ENCODE peak calls at places on chromosomes 5 and 9, in eight cellular contexts. One of them, this sample, is unnamed.

GRCh38 chr9:7802666-7803065 is 3.1 kb upstream of the DMAC1 start:
- DNase-seq in fibroblast of villous mesenchyme: no peak
- DNase-seq in transverse colon: no peak
- DNase-seq in neural progenitor cell: no peak
- DNase-seq in cardiac muscle cell: peak
- DNase-seq in cardiac fibroblast: no peak
- DNase-seq in stomach: no peak
- DNase-seq in brain microvascular endothelial cell: no peak
- DNase-seq in this sample: peak

GRCh38 chr9:69093471-69094103 is 58.0 kb downstream of the FXN start:
- DNase-seq in fibroblast of villous mesenchyme: no peak
- DNase-seq in transverse colon: no peak
- DNase-seq in neural progenitor cell: no peak
- DNase-seq in cardiac muscle cell: no peak
- DNase-seq in cardiac fibroblast: no peak
- DNase-seq in stomach: no peak
- DNase-seq in brain microvascular endothelial cell: no peak
- DNase-seq in this sample: no peak

GRCh38 chr9:135062254-135062653 is 25.2 kb upstream of the OLFM1 start:
- DNase-seq in fibroblast of villous mesenchyme: no peak
- DNase-seq in transverse colon: no peak
- DNase-seq in neural progenitor cell: no peak
- DNase-seq in cardiac muscle cell: no peak
- DNase-seq in cardiac fibroblast: no peak
- DNase-seq in stomach: no peak
- DNase-seq in brain microvascular endothelial cell: no peak
- DNase-seq in this sample: no peak

GRCh38 chr5:149728303-149728702 is 1.8 kb upstream of the PPARGC1B start:
- DNase-seq in fibroblast of villous mesenchyme: no peak
- DNase-seq in transverse colon: peak
- DNase-seq in neural progenitor cell: peak
- DNase-seq in cardiac muscle cell: peak
- DNase-seq in cardiac fibroblast: no peak
- DNase-seq in stomach: peak
- DNase-seq in brain microvascular endothelial cell: no peak
- DNase-seq in this sample: no peak

GRCh38 chr5:139091439-139092156 is 106.6 kb downstream of the SIL1 start:
- DNase-seq in fibroblast of villous mesenchyme: peak
- DNase-seq in transverse colon: peak
- DNase-seq in neural progenitor cell: peak
- DNase-seq in cardiac muscle cell: peak
- DNase-seq in cardiac fibroblast: peak
- DNase-seq in stomach: no peak
- DNase-seq in brain microvascular endothelial cell: no peak
- DNase-seq in this sample: no peak

GRCh38 chr5:143968071-143968878 is 156.3 kb downstream of the HMHB1 start:
- DNase-seq in fibroblast of villous mesenchyme: peak
- DNase-seq in transverse colon: no peak
- DNase-seq in neural progenitor cell: peak
- DNase-seq in cardiac muscle cell: peak
- DNase-seq in cardiac fibroblast: peak
- DNase-seq in stomach: no peak
- DNase-seq in brain microvascular endothelial cell: peak
- DNase-seq in this sample: peak

GRCh38 chr5:132056610-132057497 is 3.6 kb upstream of the IL3 start:
- DNase-seq in fibroblast of villous mesenchyme: no peak
- DNase-seq in transverse colon: peak
- DNase-seq in neural progenitor cell: no peak
- DNase-seq in cardiac muscle cell: no peak
- DNase-seq in cardiac fibroblast: no peak
- DNase-seq in stomach: peak
- DNase-seq in brain microvascular endothelial cell: no peak
- DNase-seq in this sample: no peak

GRCh38 chr9:32968101-32969011 is 33.1 kb downstream of the APTX start:
- DNase-seq in fibroblast of villous mesenchyme: peak
- DNase-seq in transverse colon: peak
- DNase-seq in neural progenitor cell: peak
- DNase-seq in cardiac muscle cell: peak
- DNase-seq in cardiac fibroblast: peak
- DNase-seq in stomach: peak
- DNase-seq in brain microvascular endothelial cell: peak
- DNase-seq in this sample: peak

GRCh38 chr5:76804266-76804665 is 14.6 kb upstream of the F2RL1 start:
- DNase-seq in fibroblast of villous mesenchyme: no peak
- DNase-seq in transverse colon: no peak
- DNase-seq in neural progenitor cell: no peak
- DNase-seq in cardiac muscle cell: no peak
- DNase-seq in cardiac fibroblast: peak
- DNase-seq in stomach: no peak
- DNase-seq in brain microvascular endothelial cell: peak
- DNase-seq in this sample: no peak

GRCh38 chr5:61504143-61504542 is 172.1 kb downstream of the ZSWIM6 start:
- DNase-seq in fibroblast of villous mesenchyme: no peak
- DNase-seq in transverse colon: no peak
- DNase-seq in neural progenitor cell: no peak
- DNase-seq in cardiac muscle cell: no peak
- DNase-seq in cardiac fibroblast: no peak
- DNase-seq in stomach: no peak
- DNase-seq in brain microvascular endothelial cell: no peak
- DNase-seq in this sample: no peak

GRCh38 chr5:949275-949543 is 56.5 kb downstream of the TRIP13 start:
- DNase-seq in fibroblast of villous mesenchyme: no peak
- DNase-seq in transverse colon: no peak
- DNase-seq in neural progenitor cell: no peak
- DNase-seq in cardiac muscle cell: no peak
- DNase-seq in cardiac fibroblast: no peak
- DNase-seq in stomach: no peak
- DNase-seq in brain microvascular endothelial cell: no peak
- DNase-seq in this sample: no peak

GRCh38 chr5:163106098-163106497 is 331.3 kb upstream of the CCNG1 start:
- DNase-seq in fibroblast of villous mesenchyme: no peak
- DNase-seq in transverse colon: no peak
- DNase-seq in neural progenitor cell: no peak
- DNase-seq in cardiac muscle cell: no peak
- DNase-seq in cardiac fibroblast: no peak
- DNase-seq in stomach: no peak
- DNase-seq in brain microvascular endothelial cell: no peak
- DNase-seq in this sample: no peak

GRCh38 chr9:99285965-99286364 is 63.9 kb downstream of the SEC61B start:
- DNase-seq in fibroblast of villous mesenchyme: no peak
- DNase-seq in transverse colon: no peak
- DNase-seq in neural progenitor cell: no peak
- DNase-seq in cardiac muscle cell: no peak
- DNase-seq in cardiac fibroblast: no peak
- DNase-seq in stomach: no peak
- DNase-seq in brain microvascular endothelial cell: no peak
- DNase-seq in this sample: no peak

GRCh38 chr9:131697097-131697496 is 42.8 kb downstream of the RAPGEF1 start:
- DNase-seq in fibroblast of villous mesenchyme: peak
- DNase-seq in transverse colon: no peak
- DNase-seq in neural progenitor cell: no peak
- DNase-seq in cardiac muscle cell: peak
- DNase-seq in cardiac fibroblast: peak
- DNase-seq in stomach: peak
- DNase-seq in brain microvascular endothelial cell: no peak
- DNase-seq in this sample: peak
- TF ChIP-seq CTCF in fibroblast of villous mesenchyme: peak
- TF ChIP-seq CTCF in transverse colon: no peak
- TF ChIP-seq CTCF in neural progenitor cell: peak
- TF ChIP-seq CTCF in cardiac muscle cell: peak
- TF ChIP-seq CTCF in cardiac fibroblast: peak
- TF ChIP-seq CTCF in stomach: no peak
- TF ChIP-seq CTCF in brain microvascular endothelial cell: peak
- TF ChIP-seq CTCF in this sample: no peak

DNA sequence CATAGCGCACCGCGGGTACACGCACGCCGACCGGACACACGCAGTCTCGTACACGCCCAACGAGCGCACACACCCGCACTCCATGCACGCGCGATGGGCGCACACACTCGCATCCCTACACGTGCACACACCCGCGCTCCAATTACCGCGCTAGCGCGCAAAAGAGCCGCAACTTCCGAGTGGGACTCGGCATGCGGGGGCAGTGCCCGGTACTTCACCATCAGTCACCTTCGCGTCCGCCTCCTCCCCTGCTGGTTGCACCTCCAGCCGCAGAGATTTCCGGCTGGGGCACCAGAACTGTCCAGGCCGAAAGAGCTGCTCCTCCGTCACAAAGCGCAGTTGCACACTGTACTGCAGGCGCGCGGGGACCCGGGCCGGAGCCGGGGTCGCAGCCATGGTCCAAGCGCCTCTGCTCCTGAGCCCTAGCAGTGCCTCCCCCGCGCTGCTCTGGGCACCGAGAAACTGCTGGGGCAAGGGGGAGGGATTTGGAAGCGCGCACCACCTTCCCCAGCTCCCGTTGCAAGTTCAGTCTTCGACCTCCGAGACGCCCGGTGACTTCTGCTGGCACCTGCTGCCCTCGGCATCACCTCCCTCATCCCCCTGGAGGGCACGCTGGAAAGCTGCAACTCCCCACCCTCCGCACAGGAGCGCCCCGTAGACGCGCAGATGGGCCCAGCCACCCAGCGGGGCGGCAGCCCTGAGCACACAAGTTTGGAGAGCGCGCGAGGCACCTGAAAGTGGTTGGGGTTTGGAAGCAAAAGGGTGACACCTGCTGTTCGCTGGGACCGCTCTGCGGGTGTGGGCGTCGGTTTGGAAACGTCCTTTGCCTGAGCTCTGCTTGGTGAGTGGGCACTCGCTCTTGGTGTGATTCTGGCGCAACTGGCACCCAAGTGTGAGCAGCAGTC is 337.4 kb upstream of the PUM3 start:
- DNase-seq in fibroblast of villous mesenchyme: peak
- DNase-seq in transverse colon: peak
- DNase-seq in neural progenitor cell: peak
- DNase-seq in cardiac muscle cell: peak
- DNase-seq in cardiac fibroblast: no peak
- DNase-seq in stomach: peak
- DNase-seq in brain microvascular endothelial cell: no peak
- DNase-seq in this sample: peak
- H3K4me3 ChIP-seq in fibroblast of villous mesenchyme: no peak
- H3K4me3 ChIP-seq in transverse colon: no peak
- H3K4me3 ChIP-seq in neural progenitor cell: peak
- H3K4me3 ChIP-seq in cardiac muscle cell: peak
- H3K4me3 ChIP-seq in cardiac fibroblast: no peak
- H3K4me3 ChIP-seq in stomach: peak
- H3K4me3 ChIP-seq in brain microvascular endothelial cell: peak
- H3K4me3 ChIP-seq in this sample: peak

GRCh38 chr5:39599721-39600431 is 175.1 kb upstream of the DAB2 start:
- DNase-seq in fibroblast of villous mesenchyme: peak
- DNase-seq in transverse colon: no peak
- DNase-seq in neural progenitor cell: peak
- DNase-seq in cardiac muscle cell: peak
- DNase-seq in cardiac fibroblast: peak
- DNase-seq in stomach: no peak
- DNase-seq in brain microvascular endothelial cell: peak
- DNase-seq in this sample: peak
- TF ChIP-seq CTCF in fibroblast of villous mesenchyme: peak
- TF ChIP-seq CTCF in transverse colon: peak
- TF ChIP-seq CTCF in neural progenitor cell: peak
- TF ChIP-seq CTCF in cardiac muscle cell: peak
- TF ChIP-seq CTCF in cardiac fibroblast: peak
- TF ChIP-seq CTCF in stomach: no peak
- TF ChIP-seq CTCF in brain microvascular endothelial cell: peak
- TF ChIP-seq CTCF in this sample: peak

GRCh38 chr5:19920761-19921160 is 67.2 kb downstream of the CDH18 start:
- DNase-seq in fibroblast of villous mesenchyme: no peak
- DNase-seq in transverse colon: no peak
- DNase-seq in neural progenitor cell: no peak
- DNase-seq in cardiac muscle cell: peak
- DNase-seq in cardiac fibroblast: peak
- DNase-seq in stomach: no peak
- DNase-seq in brain microvascular endothelial cell: no peak
- DNase-seq in this sample: peak
- H3K4me3 ChIP-seq in fibroblast of villous mesenchyme: no peak
- H3K4me3 ChIP-seq in transverse colon: no peak
- H3K4me3 ChIP-seq in neural progenitor cell: no peak
- H3K4me3 ChIP-seq in cardiac muscle cell: no peak
- H3K4me3 ChIP-seq in cardiac fibroblast: no peak
- H3K4me3 ChIP-seq in stomach: no peak
- H3K4me3 ChIP-seq in brain microvascular endothelial cell: no peak
- H3K4me3 ChIP-seq in this sample: no peak

DNA sequence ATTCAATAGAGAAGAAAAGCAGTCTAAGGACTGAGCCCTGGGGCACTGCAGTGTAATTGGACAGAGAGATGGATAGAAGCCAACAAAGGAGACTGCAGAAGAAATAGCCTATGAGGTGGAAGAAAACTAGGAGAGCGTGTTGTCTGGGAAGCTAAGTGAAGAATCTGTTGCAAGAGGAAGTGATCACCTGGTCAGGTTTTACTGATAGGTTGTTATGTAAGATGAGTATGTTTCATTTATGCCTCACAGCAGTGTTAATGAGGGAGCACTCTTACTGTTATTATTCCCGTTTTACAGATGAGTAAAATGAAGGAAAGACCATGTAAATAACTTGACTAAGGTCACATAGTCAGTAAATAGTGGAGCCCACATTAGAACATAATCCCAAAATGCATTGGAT is 80.0 kb upstream of the GRHPR start:
- DNase-seq in fibroblast of villous mesenchyme: no peak
- DNase-seq in transverse colon: no peak
- DNase-seq in neural progenitor cell: no peak
- DNase-seq in cardiac muscle cell: no peak
- DNase-seq in cardiac fibroblast: no peak
- DNase-seq in stomach: no peak
- DNase-seq in brain microvascular endothelial cell: no peak
- DNase-seq in this sample: no peak
- TF ChIP-seq CTCF in fibroblast of villous mesenchyme: no peak
- TF ChIP-seq CTCF in transverse colon: no peak
- TF ChIP-seq CTCF in neural progenitor cell: no peak
- TF ChIP-seq CTCF in cardiac muscle cell: no peak
- TF ChIP-seq CTCF in cardiac fibroblast: no peak
- TF ChIP-seq CTCF in stomach: no peak
- TF ChIP-seq CTCF in brain microvascular endothelial cell: no peak
- TF ChIP-seq CTCF in this sample: no peak